ENCODE peak calls at places on chromosomes 4 and X, in four cellular contexts. M is endothelial cell, A is memory B cell, D is epithelial cell of esophagus. I is an unnamed sample.

GRCh38 chr4:176805155-176805554 is 12.4 kb upstream of the VEGFC start:
- DNase-seq in M (no peak), A (no peak), D (peak), I (no peak)

GRCh38 chr4:74931386-74931785 is 1.5 kb upstream of the PARM1 start:
- DNase-seq in M (no peak), A (no peak), D (no peak), I (no peak)

GRCh38 chr4:48047896-48048295 is 31.3 kb downstream of the NIPAL1 start:
- DNase-seq in M (no peak), A (no peak), D (no peak), I (no peak)

GRCh38 chr4:107901213-107901934 is 30.0 kb upstream of the CYP2U1 start:
- DNase-seq in M (no peak), A (no peak), D (no peak), I (no peak)

GRCh38 chr4:68267433-68267944 is 22.0 kb upstream of the TMPRSS11B start:
- DNase-seq in M (no peak), A (no peak), D (peak), I (no peak)

GRCh38 chr4:146192060-146192459 is 16.5 kb downstream of the LSM6 start:
- DNase-seq in M (no peak), A (no peak), D (no peak), I (no peak)

GRCh38 chr4:122612540-122612939 is 8.3 kb downstream of the IL21 start:
- DNase-seq in M (no peak), A (no peak), D (peak), I (no peak)

GRCh38 chrX:124358796-124359386 is 12.5 kb downstream of the SH2D1A start:
- DNase-seq in M (no peak), A (no peak), D (no peak), I (no peak)

GRCh38 chrX:84188320-84188834 is 378 bp upstream of the RPS6KA6 start:
- DNase-seq in M (peak), A (no peak), D (peak), I (no peak)

GRCh38 chr4:23827971-23828680 is 61.7 kb downstream of the PPARGC1A start:
- DNase-seq in M (no peak), A (no peak), D (no peak), I (no peak)

GRCh38 chrX:46574337-46574940 is 874 bp downstream of the CHST7 start:
- DNase-seq in M (peak), A (peak), D (peak), I (no peak)

GRCh38 chr4:126172126-126172525 is 857.4 kb downstream of the FAT4 start:
- DNase-seq in M (no peak), A (no peak), D (peak), I (no peak)

GRCh38 chr4:187668683-187669082 is 326.9 kb upstream of the ZFP42 start:
- DNase-seq in M (no peak), A (no peak), D (peak), I (no peak)

GRCh38 chrX:37697169-37697760 is 11.7 kb downstream of the XK start:
- DNase-seq in M (no peak), A (no peak), D (peak), I (no peak)

GRCh38 chr4:88818650-88819470 is 121.2 kb upstream of the NAP1L5 start:
- DNase-seq in M (peak), A (peak), D (peak), I (peak)

GRCh38 chr4:13368262-13368661 is 115.9 kb downstream of the RAB28 start:
- DNase-seq in M (no peak), A (no peak), D (no peak), I (no peak)

GRCh38 chrX:119516157-119516702 is 48.0 kb downstream of the SLC25A5 start:
- DNase-seq in M (peak), A (peak), D (peak), I (no peak)

GRCh38 chr4:78666830-78667258 is 109.3 kb upstream of the BMP2K start:
- DNase-seq in M (no peak), A (no peak), D (peak), I (no peak)

GRCh38 chr4:145680902-145681301 is 956 bp downstream of the C4orf51 start:
- DNase-seq in M (no peak), A (no peak), D (no peak), I (no peak)

GRCh38 chr4:47222276-47222675 is 190.9 kb downstream of the GABRB1 start:
- DNase-seq in M (no peak), A (no peak), D (no peak), I (no peak)

GRCh38 chr4:154779362-154779947 is 1.6 kb upstream of the RBM46 start:
- DNase-seq in M (no peak), A (no peak), D (peak), I (peak)

GRCh38 chrX:88613338-88613737 is 133.7 kb upstream of the CPXCR1 start:
- DNase-seq in M (peak), A (no peak), D (peak), I (peak)

GRCh38 chr4:118756429-118756828 is 71.2 kb downstream of the METTL14 start:
- DNase-seq in M (no peak), A (no peak), D (no peak), I (no peak)

GRCh38 chr4:116400480-116400879 is 684.9 kb downstream of the TRAM1L1 start:
- DNase-seq in M (no peak), A (no peak), D (peak), I (no peak)

GRCh38 chr4:129254526-129254925 is 158.6 kb downstream of the C4orf33 start:
- DNase-seq in M (no peak), A (no peak), D (no peak), I (no peak)

GRCh38 chrX:67543818-67544217 is at the start of gene AR:
- DNase-seq in M (peak), A (no peak), D (no peak), I (peak)

GRCh38 chr4:3462790-3463415 is at the start of gene DOK7:
- DNase-seq in M (no peak), A (no peak), D (no peak), I (no peak)

GRCh38 chr4:39342731-39343130 is 23.4 kb downstream of the RFC1 start:
- DNase-seq in M (no peak), A (no peak), D (no peak), I (no peak)

GRCh38 chr4:84855774-84856173 is 110.7 kb downstream of the WDFY3 start:
- DNase-seq in M (no peak), A (no peak), D (no peak), I (no peak)

GRCh38 chr4:152369203-152369902 is 166.5 kb downstream of the FBXW7 start:
- DNase-seq in M (no peak), A (no peak), D (no peak), I (no peak)

GRCh38 chrX:106481341-106481740 is 130.4 kb upstream of the RADX start:
- DNase-seq in M (peak), A (peak), D (peak), I (no peak)

GRCh38 chr4:15918484-15919129 is 19.9 kb downstream of the FGFBP1 start:
- DNase-seq in M (no peak), A (no peak), D (peak), I (no peak)

GRCh38 chr4:113823291-113823659 is 61.7 kb upstream of the CAMK2D start:
- DNase-seq in M (no peak), A (no peak), D (peak), I (no peak)

GRCh38 chr4:151801547-151802516 is 41.0 kb upstream of the GATB start:
- DNase-seq in M (peak), A (peak), D (peak), I (peak)

I was measured in iPS DF 6.9.